ENCODE peak calls at places on chromosomes 12 and 14, in four cellular contexts. U is GM12865, I is epithelial cell of esophagus, V is MCF 10A. N is an unnamed sample.

GRCh38 chr14:81348086-81348485 is 52.0 kb downstream of the STON2 start:
- DNase-seq in U (no peak), I (no peak), V (no peak), N (no peak)

GRCh38 chr12:110316861-110317260 is 35.8 kb downstream of the ATP2A2 start:
- DNase-seq in U (peak; percentile 17), I (peak; percentile 38), V (peak; percentile 38), N (no peak)

GRCh38 chr12:69985656-69986055 is 160.6 kb downstream of the MYRFL start:
- DNase-seq in U (peak; percentile 44), I (peak; percentile 29), V (peak; percentile 24), N (no peak)

GRCh38 chr14:68651075-68651474 is 141.8 kb downstream of the ZFP36L1 start:
- DNase-seq in U (no peak), I (no peak), V (no peak), N (no peak)

GRCh38 chr12:70719672-70720420 is 82.6 kb upstream of the PTPRB start:
- DNase-seq in U (peak; percentile 20), I (peak; percentile 33), V (peak; percentile 28), N (no peak)

GRCh38 chr12:76563061-76563460 is 3.5 kb upstream of the OSBPL8 start:
- DNase-seq in U (no peak), I (no peak), V (no peak), N (no peak)

GRCh38 chr14:68786491-68787234 is 6.2 kb downstream of the ZFP36L1 start:
- DNase-seq in U (peak; percentile 57), I (peak; percentile 88), V (peak; percentile 75), N (no peak)

GRCh38 chr12:50985322-50985721 is 33.0 kb downstream of the HIGD1C start:
- DNase-seq in U (no peak), I (peak; percentile 76), V (peak; percentile 41), N (no peak)

GRCh38 chr14:94583557-94583956 is 2.3 kb downstream of the SERPINA5 start:
- DNase-seq in U (no peak), I (no peak), V (no peak), N (no peak)

GRCh38 chr12:2108975-2109671 is 56.3 kb downstream of the CACNA1C start:
- DNase-seq in U (no peak), I (no peak), V (no peak), N (no peak)

GRCh38 chr12:24012528-24012927 is 63.1 kb upstream of the SOX5 start:
- DNase-seq in U (no peak), I (peak; percentile 30), V (peak; percentile 54), N (no peak)

GRCh38 chr12:121325922-121326396 is 26.3 kb downstream of the ANAPC5 start:
- DNase-seq in U (no peak), I (no peak), V (no peak), N (no peak)

GRCh38 chr12:14399871-14400270 is 34.4 kb downstream of the ATF7IP start:
- DNase-seq in U (peak; percentile 38), I (peak; percentile 75), V (peak; percentile 47), N (no peak)

GRCh38 chr14:22882529-22883190 is 362 bp upstream of the REM2 start:
- DNase-seq in U (no peak), I (peak; percentile 80), V (peak; percentile 39), N (no peak)

GRCh38 chr12:11782914-11783420 is 133.5 kb downstream of the ETV6 start:
- DNase-seq in U (no peak), I (no peak), V (no peak), N (no peak)

GRCh38 chr14:96240641-96241040 is 15.4 kb upstream of the BDKRB1 start:
- DNase-seq in U (no peak), I (no peak), V (no peak), N (no peak)

GRCh38 chr12:29148958-29149690 is at the start of gene FAR2:
- DNase-seq in U (peak; percentile 52), I (peak; percentile 36), V (peak; percentile 20), N (no peak)

GRCh38 chr12:52074006-52074405 is 4.2 kb downstream of the ATG101 start:
- DNase-seq in U (peak; percentile 79), I (no peak), V (no peak), N (no peak)

GRCh38 chr12:100539209-100539608 is 34.3 kb upstream of the GAS2L3 start:
- DNase-seq in U (peak; percentile 34), I (peak; percentile 63), V (peak; percentile 67), N (no peak)

GRCh38 chr12:41277019-41277770 is 89.1 kb downstream of the PDZRN4 start:
- DNase-seq in U (peak; percentile 48), I (peak; percentile 59), V (peak; percentile 52), N (peak; percentile 45)

GRCh38 chr12:53530920-53531319 is 23.6 kb upstream of the NPFF start:
- DNase-seq in U (no peak), I (peak; percentile 74), V (peak; percentile 38), N (no peak)

GRCh38 chr14:103561381-103562134 is 899 bp downstream of the BAG5 start:
- DNase-seq in U (peak; percentile 69), I (peak; percentile 63), V (peak; percentile 31), N (no peak)

GRCh38 chr12:38847247-38847646 is 58.1 kb downstream of the CPNE8 start:
- DNase-seq in U (peak; percentile 7), I (no peak), V (no peak), N (no peak)

GRCh38 chr14:96481731-96482314 is 20.4 kb upstream of the PAPOLA start:
- DNase-seq in U (no peak), I (no peak), V (no peak), N (no peak)

GRCh38 chr12:4107436-4107878 is 166.1 kb upstream of the CCND2 start:
- DNase-seq in U (peak; percentile 90), I (peak; percentile 84), V (peak; percentile 75), N (peak; percentile 68)

GRCh38 chr12:49346659-49347306 is at the start of gene DNAJC22:
- DNase-seq in U (peak; percentile 35), I (no peak), V (peak; percentile 33), N (no peak)

GRCh38 chr12:52249041-52249461 is 16.0 kb downstream of the KRT7 start:
- DNase-seq in U (no peak), I (no peak), V (peak; percentile 58), N (no peak)

GRCh38 chr14:69658664-69659261 is 47.4 kb downstream of the SUSD6 start:
- DNase-seq in U (no peak), I (peak; percentile 70), V (peak; percentile 67), N (no peak)

GRCh38 chr14:100294213-100294962 is 11.9 kb downstream of the SLC25A29 start:
- DNase-seq in U (no peak), I (no peak), V (no peak), N (no peak)

GRCh38 chr14:96094656-96095055 is 55.5 kb downstream of the C14orf132 start:
- DNase-seq in U (no peak), I (no peak), V (no peak), N (no peak)

GRCh38 chr14:35390577-35391387 is 13.8 kb downstream of the NFKBIA start:
- DNase-seq in U (peak; percentile 79), I (peak; percentile 90), V (peak; percentile 70), N (peak; percentile 86)

GRCh38 chr14:102499401-102500189 is 10.0 kb downstream of the ANKRD9 start:
- DNase-seq in U (no peak), I (no peak), V (no peak), N (no peak)

GRCh38 chr12:91722072-91722471 is 423.6 kb downstream of the BTG1 start:
- DNase-seq in U (peak; percentile 36), I (peak; percentile 88), V (peak; percentile 50), N (no peak)

GRCh38 chr12:29537292-29537691 is 39.8 kb upstream of the OVCH1 start:
- DNase-seq in U (no peak), I (peak; percentile 90), V (peak; percentile 63), N (no peak)

GRCh38 chr12:118448341-118448740 is 72.0 kb downstream of the SUDS3 start:
- DNase-seq in U (no peak), I (no peak), V (no peak), N (no peak)

GRCh38 chr12:93573552-93574223 is 1.2 kb downstream of the SOCS2 start:
- DNase-seq in U (peak; percentile 10), I (peak; percentile 77), V (no peak), N (no peak)

GRCh38 chr14:99747167-99747566 is 46.0 kb upstream of the EML1 start:
- DNase-seq in U (no peak), I (no peak), V (no peak), N (no peak)

GRCh38 chr14:49957089-49957852 is 64.4 kb downstream of the ARF6 start:
- DNase-seq in U (no peak), I (no peak), V (no peak), N (no peak)

GRCh38 chr12:64753427-64753826 is 5.8 kb downstream of the GNS start:
- DNase-seq in U (no peak), I (no peak), V (no peak), N (no peak)

GRCh38 chr12:64756371-64756770 is 2.8 kb downstream of the GNS start:
- DNase-seq in U (peak; percentile 38), I (no peak), V (no peak), N (no peak)

GRCh38 chr12:64760808-64761573 is 1.8 kb upstream of the GNS start:
- DNase-seq in U (no peak), I (no peak), V (no peak), N (no peak)

GRCh38 chr12:64757778-64758177 is 1.4 kb downstream of the GNS start:
- DNase-seq in U (peak; percentile 6), I (peak; percentile 25), V (peak; percentile 4), N (no peak)

GRCh38 chr12:64759035-64759894 is at the start of gene GNS:
- DNase-seq in U (peak; percentile 97), I (peak; percentile 94), V (peak; percentile 92), N (peak; percentile 93)
- TF ChIP-seq CTCF in U (no peak), I (no peak), V (no peak), N (no peak)

GRCh38 chr12:124566181-124567034 is 1.0 kb downstream of the NCOR2 start:
- DNase-seq in U (peak; percentile 63), I (peak; percentile 82), V (peak; percentile 78), N (peak; percentile 86)
- TF ChIP-seq CTCF in U (peak; percentile 17), I (no peak), V (no peak), N (peak; percentile 23)

DNA sequence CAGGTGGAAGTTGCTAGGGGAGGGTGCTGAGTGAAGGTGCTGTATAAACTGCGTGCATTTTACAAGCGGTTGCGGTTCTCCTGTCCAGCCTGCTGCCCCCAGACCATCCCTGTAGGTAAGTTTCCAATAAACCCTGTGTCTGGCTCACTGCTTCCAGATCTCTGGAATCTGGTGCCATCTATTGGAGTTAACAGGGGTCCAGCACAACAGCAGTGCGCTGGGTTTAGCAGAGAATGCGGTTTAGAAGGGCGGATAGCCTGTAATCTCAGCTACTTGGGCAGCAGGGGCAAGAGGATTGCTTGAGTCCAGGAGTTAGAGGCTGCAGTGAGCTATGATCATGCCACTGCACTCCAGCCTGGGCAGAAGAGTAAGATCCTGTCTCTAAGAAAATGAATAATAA is 4.9 kb downstream of the AACS start:
- DNase-seq in U (no peak), I (no peak), V (no peak), N (no peak)
- TF ChIP-seq CTCF in U (no peak), I (no peak), V (no peak), N (no peak)

DNA sequence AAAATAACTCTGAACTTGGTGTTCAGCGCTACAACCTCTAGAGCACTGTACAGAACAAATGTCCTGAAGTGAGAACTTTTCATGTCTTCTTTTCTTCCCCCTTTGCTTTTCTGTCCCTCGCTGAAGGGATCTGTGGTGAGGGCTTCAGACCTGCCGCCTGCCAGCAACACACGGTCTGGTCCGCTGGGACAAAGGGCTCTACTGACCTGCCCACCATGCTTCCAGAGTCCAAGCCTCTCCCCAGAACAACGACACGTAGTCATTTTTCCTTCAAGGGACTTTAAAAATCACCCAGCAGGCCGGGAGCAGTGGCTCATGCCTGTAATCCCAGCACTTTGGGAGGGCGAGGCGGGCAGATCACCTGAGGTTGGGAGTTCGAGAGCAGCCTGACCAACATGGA is 140.4 kb downstream of the EFCAB11 start:
- DNase-seq in U (no peak), I (no peak), V (no peak), N (no peak)
- TF ChIP-seq CTCF in U (no peak), I (no peak), V (no peak), N (no peak)

GRCh38 chr12:103751171-103751570 is 89.9 kb downstream of the NT5DC3 start:
- DNase-seq in U (peak; percentile 7), I (no peak), V (no peak), N (no peak)
- TF ChIP-seq CTCF in U (no peak), I (peak; percentile 3), V (no peak), N (no peak)

N was measured in CD14-positive monocyte.